ENCODE peak calls at places on chromosomes 11 and 22, in ten cellular contexts. U, A, O, G, Q, B, C, Y, T and S are unnamed samples.

GRCh38 chr11:43021466-43021865 is 290.3 kb upstream of the API5 start:
- DNase-seq in U (no peak), A (no peak), O (no peak), G (no peak), Q (no peak), B (peak), C (no peak), Y (no peak), T (peak), S (no peak)

GRCh38 chr11:102359372-102359771 is 12.4 kb downstream of the BIRC2 start:
- DNase-seq in U (no peak), A (no peak), O (no peak), G (no peak), Q (no peak), B (no peak), C (no peak), Y (no peak), T (no peak), S (no peak)

GRCh38 chr22:43819691-43820670 is 7.9 kb upstream of the EFCAB6 start:
- DNase-seq in U (no peak), A (no peak), O (no peak), G (no peak), Q (no peak), B (no peak), C (no peak), Y (no peak), T (peak), S (no peak)

GRCh38 chr22:46064966-46065666 is 85.2 kb upstream of the PPARA start:
- DNase-seq in U (no peak), A (no peak), O (no peak), G (no peak), Q (no peak), B (peak), C (no peak), Y (peak), T (no peak), S (no peak)

GRCh38 chr11:28836285-28837081 is 728.3 kb downstream of the METTL15 start:
- DNase-seq in U (peak), A (no peak), O (no peak), G (peak), Q (no peak), B (peak), C (no peak), Y (no peak), T (no peak), S (no peak)

GRCh38 chr22:19766235-19766505 is 5.6 kb downstream of the TBX1 start:
- DNase-seq in U (no peak), A (no peak), O (no peak), G (no peak), Q (no peak), B (no peak), C (no peak), Y (no peak), T (no peak), S (no peak)

GRCh38 chr11:131593301-131593700 is 222.9 kb downstream of the NTM start:
- DNase-seq in U (no peak), A (no peak), O (no peak), G (no peak), Q (no peak), B (no peak), C (no peak), Y (no peak), T (no peak), S (no peak)

GRCh38 chr11:64000740-64001514 is 14.7 kb downstream of the OTUB1 start:
- DNase-seq in U (no peak), A (no peak), O (no peak), G (no peak), Q (no peak), B (no peak), C (no peak), Y (no peak), T (no peak), S (no peak)